ENCODE peak calls at places on chromosomes 1 and 21, in eight cellular contexts. O is transverse colon; L is hepatocyte; V is left ventricle myocardium inferior; Z is heart right ventricle; J is H9; M is naive thymus-derived CD4-positive, alpha-beta T cell; E is body of pancreas. H is an unnamed sample. For H3K9me3, the result is how much of the 10 kb centered on the place peaks cover.

GRCh38 chr1:161805399-161806197 is 39.5 kb downstream of the ATF6 start:
- DNase-seq in E (no peak), O (no peak), M (no peak), J (no peak), Z (no peak), V (no peak), L (no peak), H (no peak)

GRCh38 chr1:151266821-151267220 is 12.3 kb downstream of the PSMD4 start:
- DNase-seq in M (no peak), J (no peak), L (no peak), E (no peak), Z (no peak), O (no peak), V (no peak), H (no peak)

GRCh38 chr1:233113009-233113712 is 162.8 kb downstream of the NTPCR start:
- DNase-seq in O (peak), E (peak), M (no peak), V (peak), L (peak), Z (peak), J (peak), H (peak)

GRCh38 chr1:244269169-244269568 is 182.5 kb downstream of the ADSS2 start:
- DNase-seq in L (no peak), O (no peak), M (no peak), E (no peak), J (no peak), V (no peak), Z (no peak), H (no peak)

GRCh38 chr1:109398343-109399225 is 866 bp upstream of the SORT1 start:
- DNase-seq in M (no peak), E (no peak), V (no peak), O (no peak), J (no peak), L (no peak), Z (no peak), H (no peak)

GRCh38 chr1:30410153-30410851 is 313.1 kb downstream of the MATN1 start:
- DNase-seq in Z (no peak), L (no peak), O (no peak), E (no peak), J (peak), V (no peak), M (no peak), H (no peak)

GRCh38 chr1:161216945-161217712 is 2.0 kb downstream of the FCER1G start:
- DNase-seq in V (no peak), J (no peak), L (no peak), E (no peak), Z (no peak), M (no peak), O (no peak), H (no peak)

GRCh38 chr1:196312739-196313138 is 295.5 kb downstream of the KCNT2 start:
- DNase-seq in E (no peak), O (no peak), J (no peak), L (no peak), M (no peak), Z (no peak), V (no peak), H (no peak)

GRCh38 chr1:44652445-44653106 is 21.7 kb downstream of the TMEM53 start:
- DNase-seq in V (peak), M (peak), E (peak), J (peak), L (peak), O (peak), Z (peak), H (no peak)

GRCh38 chr1:217135569-217135915 is 412.3 kb upstream of the ESRRG start:
- DNase-seq in J (no peak), Z (no peak), V (no peak), L (no peak), E (peak), M (no peak), O (no peak), H (no peak)

DNA sequence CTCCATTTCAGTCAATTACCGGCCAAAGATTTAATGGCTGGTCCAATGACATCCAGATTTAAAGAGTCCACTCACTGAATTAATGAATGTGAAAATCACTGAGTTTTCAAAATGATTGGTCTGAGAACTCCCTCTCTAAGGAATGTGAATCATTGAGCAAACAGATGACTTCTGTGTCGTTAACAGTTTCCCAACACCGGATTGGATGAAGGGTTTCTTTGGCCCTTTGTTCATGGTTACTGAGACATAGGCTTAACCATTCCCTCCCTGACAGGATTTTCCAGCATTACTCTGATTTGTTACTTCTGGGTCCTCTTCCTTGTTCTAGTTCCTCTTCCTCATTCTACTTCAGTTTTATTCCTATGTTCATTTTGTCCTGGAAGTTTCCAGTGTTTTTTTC is 1.5 kb upstream of the CLDN17 start:
- DNase-seq in M (no peak), J (no peak), O (no peak), L (no peak), V (no peak), Z (no peak), E (no peak), H (no peak)
- H3K9me3 ChIP-seq in M (under half), J (under half), O (under half), L (under half), V (under half), Z (under half), E (under half), H (under half)

DNA sequence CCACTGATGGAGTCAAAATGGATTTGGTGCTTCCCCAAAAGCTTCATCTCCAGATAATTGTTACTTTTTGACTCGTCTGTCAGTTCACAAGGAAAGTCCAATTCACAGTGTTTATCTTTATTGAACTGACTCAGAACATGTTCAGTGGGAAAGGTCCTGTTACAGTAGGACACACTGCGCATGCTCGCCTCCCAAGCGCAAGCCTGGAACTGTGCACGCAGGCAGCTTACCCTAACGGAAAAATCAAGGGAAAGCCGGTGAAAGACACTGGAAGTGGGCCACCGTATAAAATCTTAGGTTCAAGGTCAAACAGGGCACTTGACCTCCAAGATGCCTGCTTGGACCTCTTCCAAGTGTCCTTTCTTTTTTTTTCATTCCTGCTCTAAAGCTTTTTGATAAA is 174.6 kb downstream of the USP25 start:
- DNase-seq in O (no peak), Z (no peak), V (no peak), J (no peak), L (no peak), E (no peak), M (no peak), H (no peak)
- H3K9me3 ChIP-seq in O (under half), Z (under half), V (under half), J (under half), L (under half), E (under half), M (under half), H (under half)

GRCh38 chr21:45680215-45680614 is 36.7 kb downstream of the PCBP3 start:
- DNase-seq in V (no peak), E (no peak), Z (no peak), L (no peak), O (no peak), M (no peak), J (no peak), H (no peak)
- H3K9me3 ChIP-seq in V (under half), E (under half), Z (under half), L (under half), O (under half), M (under half), J (under half), H (under half)

GRCh38 chr1:2830761-2831425 is 29.4 kb upstream of the TTC34 start:
- DNase-seq in L (no peak), E (no peak), O (no peak), V (no peak), M (no peak), J (no peak), Z (no peak), H (no peak)

GRCh38 chr1:2828586-2829250 is 27.2 kb upstream of the TTC34 start:
- DNase-seq in Z (no peak), O (no peak), L (no peak), J (no peak), V (no peak), M (no peak), E (no peak), H (no peak)

GRCh38 chr1:2831596-2832212 is 30.2 kb upstream of the TTC34 start:
- DNase-seq in O (no peak), L (no peak), M (no peak), J (no peak), E (no peak), Z (no peak), V (no peak), H (no peak)

GRCh38 chr1:2832506-2833453 is 31.3 kb upstream of the TTC34 start:
- DNase-seq in O (no peak), E (no peak), J (no peak), L (no peak), V (no peak), M (no peak), Z (no peak), H (no peak)

DNA sequence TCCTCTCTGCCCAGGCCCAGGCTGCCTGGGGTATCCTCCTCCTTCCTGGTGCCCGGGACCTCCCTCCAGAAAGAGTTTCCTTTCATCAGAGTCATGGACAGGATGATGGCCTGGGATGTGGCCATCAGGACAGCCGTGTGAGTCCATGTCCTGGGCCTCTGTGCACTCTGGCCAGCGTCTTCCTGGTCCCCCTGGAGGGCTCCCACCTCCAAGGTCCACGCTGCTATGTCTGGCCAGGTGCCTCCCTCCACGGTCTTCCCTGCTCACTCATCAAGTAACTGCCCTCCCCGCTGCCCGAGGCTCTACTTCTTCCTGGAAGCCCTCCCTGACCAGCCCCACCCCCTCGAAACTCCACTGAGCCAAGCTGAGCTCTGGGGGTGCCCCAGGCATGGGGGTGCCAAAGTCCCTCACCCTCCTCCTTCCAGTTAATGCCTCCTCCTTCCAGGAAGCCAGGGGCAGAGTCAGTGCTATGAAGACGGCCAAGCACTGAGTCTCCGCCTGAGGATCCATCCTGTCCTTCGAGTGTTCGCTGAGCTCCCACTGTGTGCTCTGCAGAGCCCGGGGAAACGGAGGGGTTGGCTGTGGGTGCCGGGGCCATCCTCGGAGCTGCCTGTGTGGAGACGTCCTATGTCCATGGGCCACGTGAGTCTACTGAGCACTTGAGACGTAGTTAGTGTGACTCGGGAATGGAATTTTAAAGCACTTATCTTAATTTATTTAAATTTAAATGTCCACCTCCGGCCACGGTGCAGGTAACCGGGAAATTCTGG is 28.5 kb upstream of the TTC34 start:
- DNase-seq in M (no peak), O (no peak), E (no peak), V (no peak), L (no peak), J (no peak), Z (no peak), H (no peak)
- H3K9me3 ChIP-seq in M (under half), O (under half), E (under half), V (under half), L (under half), J (half or more), Z (under half), H (under half)

GRCh38 chr1:205896351-205896750 is 46.4 kb upstream of the PM20D1 start:
- DNase-seq in L (no peak), Z (no peak), V (no peak), J (no peak), M (no peak), E (no peak), O (no peak), H (no peak)
- H3K9me3 ChIP-seq in L (under half), Z (under half), V (under half), J (under half), M (under half), E (under half), O (under half), H (under half)

GRCh38 chr1:152473887-152474537 is 36.6 kb upstream of the LCE5A start:
- DNase-seq in V (no peak), E (no peak), J (no peak), M (no peak), O (no peak), Z (no peak), L (no peak), H (no peak)

GRCh38 chr1:152481869-152482664 is 28.5 kb upstream of the LCE5A start:
- DNase-seq in J (no peak), Z (no peak), O (peak), M (no peak), E (no peak), V (no peak), L (no peak), H (no peak)

GRCh38 chr1:152479792-152480595 is 30.6 kb upstream of the LCE5A start:
- DNase-seq in M (no peak), Z (no peak), E (peak), V (peak), J (no peak), L (no peak), O (peak), H (no peak)
- H3K9me3 ChIP-seq in M (under half), Z (under half), E (under half), V (under half), J (half or more), L (under half), O (under half), H (under half)

DNA sequence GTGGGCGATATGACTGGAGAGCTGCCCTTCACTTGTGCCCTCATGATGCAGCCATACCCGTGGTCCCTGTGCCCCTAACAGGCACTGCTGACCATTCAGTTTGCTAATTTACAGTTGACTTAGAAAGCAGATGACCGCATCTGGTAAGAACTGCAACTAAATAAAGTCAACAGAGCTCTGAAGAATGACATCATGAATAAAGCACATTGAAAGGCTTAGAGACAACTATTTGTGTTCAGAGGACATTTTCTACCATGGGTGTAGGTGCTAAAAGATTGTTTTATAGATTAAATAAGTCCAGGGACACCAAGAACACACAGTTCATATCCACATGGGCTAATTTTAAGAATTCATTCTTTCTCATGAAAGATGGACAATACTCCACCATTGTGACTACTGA is 65.4 kb downstream of the LPAR3 start:
- DNase-seq in L (no peak), V (no peak), O (no peak), J (no peak), M (no peak), Z (no peak), E (no peak), H (no peak)
- H3K9me3 ChIP-seq in L (under half), V (under half), O (under half), J (under half), M (under half), Z (under half), E (under half), H (under half)

GRCh38 chr1:46635205-46635604 is 18.6 kb upstream of the MOB3C start:
- DNase-seq in O (no peak), L (no peak), Z (no peak), M (no peak), J (no peak), E (no peak), V (no peak), H (no peak)
- H3K9me3 ChIP-seq in O (under half), L (under half), Z (under half), M (under half), J (under half), E (under half), V (under half), H (under half)

DNA sequence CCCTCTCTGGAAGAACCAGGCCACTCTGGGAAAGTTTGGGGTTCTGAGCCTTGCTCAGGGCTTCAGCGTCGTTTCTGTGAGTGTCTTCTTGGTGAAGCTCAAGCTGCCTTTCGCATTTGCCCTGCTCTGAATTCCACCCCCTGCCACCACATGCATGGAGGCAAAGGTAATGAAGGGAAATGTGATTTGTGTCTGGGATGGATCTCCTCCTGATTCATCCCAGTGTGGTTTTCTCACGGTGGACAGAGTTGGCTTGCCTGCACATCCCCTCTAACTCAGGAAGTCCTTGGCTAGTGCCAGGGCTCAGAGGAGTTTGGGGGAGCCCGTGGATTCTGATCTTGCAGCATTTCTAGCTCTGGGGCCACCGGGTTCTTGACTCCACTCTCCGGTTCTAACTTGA is 173.6 kb upstream of the RAB4A start:
- DNase-seq in L (no peak), E (no peak), O (no peak), M (no peak), Z (no peak), J (no peak), V (no peak), H (no peak)
- H3K9me3 ChIP-seq in L (under half), E (under half), O (under half), M (under half), Z (under half), J (under half), V (under half), H (under half)